ENCODE peak calls at places on chromosomes 12 and 14, in ten cellular contexts. G is left ventricle myocardium inferior, J is H9, E is transverse colon, D is MM.1S, W is heart right ventricle, C is esophagus squamous epithelium, F is cardiac muscle cell, H is aorta, Z is IMR-90. L is an unnamed sample.

GRCh38 chr14:104349950-104350349 is 211.6 kb downstream of the KIF26A start:
- DNase-seq in Z (no peak), J (no peak), E (peak; percentile 5), F (no peak), C (no peak), G (no peak), D (no peak), H (no peak), W (no peak), L (no peak)

GRCh38 chr12:79886917-79887519 is 47.9 kb downstream of the PPP1R12A start:
- DNase-seq in C (no peak), Z (peak; percentile 66), J (no peak), D (peak; percentile 63), W (no peak), G (no peak), H (no peak), E (no peak), F (peak; percentile 74), L (peak; percentile 52)

GRCh38 chr14:22791302-22791701 is 23.9 kb downstream of the SLC7A7 start:
- DNase-seq in E (no peak), J (no peak), F (peak; percentile 43), G (no peak), D (no peak), H (no peak), Z (peak; percentile 91), C (no peak), W (no peak), L (no peak)

GRCh38 chr12:108911915-108912314 is 32.0 kb downstream of the DAO start:
- DNase-seq in G (no peak), Z (no peak), W (no peak), D (no peak), C (no peak), E (no peak), H (no peak), F (no peak), J (no peak), L (no peak)

GRCh38 chr12:87685696-87686095 is 343.5 kb downstream of the C12orf50 start:
- DNase-seq in D (no peak), Z (no peak), E (no peak), H (no peak), C (no peak), G (no peak), F (no peak), W (no peak), J (no peak), L (no peak)

GRCh38 chr12:30599631-30600030 is 96.0 kb downstream of the IPO8 start:
- DNase-seq in Z (peak; percentile 39), F (no peak), D (no peak), C (no peak), W (no peak), E (no peak), G (no peak), J (no peak), H (no peak), L (no peak)

GRCh38 chr12:122837306-122838265 is 2.3 kb downstream of the HIP1R start:
- DNase-seq in G (no peak), J (no peak), E (peak; percentile 35), W (no peak), F (no peak), Z (no peak), C (no peak), H (no peak), D (no peak), L (peak; percentile 34)

GRCh38 chr12:52517888-52518287 is 2.3 kb downstream of the KRT5 start:
- DNase-seq in G (no peak), W (no peak), F (no peak), J (no peak), Z (no peak), E (no peak), H (no peak), D (no peak), C (no peak), L (no peak)

DNA sequence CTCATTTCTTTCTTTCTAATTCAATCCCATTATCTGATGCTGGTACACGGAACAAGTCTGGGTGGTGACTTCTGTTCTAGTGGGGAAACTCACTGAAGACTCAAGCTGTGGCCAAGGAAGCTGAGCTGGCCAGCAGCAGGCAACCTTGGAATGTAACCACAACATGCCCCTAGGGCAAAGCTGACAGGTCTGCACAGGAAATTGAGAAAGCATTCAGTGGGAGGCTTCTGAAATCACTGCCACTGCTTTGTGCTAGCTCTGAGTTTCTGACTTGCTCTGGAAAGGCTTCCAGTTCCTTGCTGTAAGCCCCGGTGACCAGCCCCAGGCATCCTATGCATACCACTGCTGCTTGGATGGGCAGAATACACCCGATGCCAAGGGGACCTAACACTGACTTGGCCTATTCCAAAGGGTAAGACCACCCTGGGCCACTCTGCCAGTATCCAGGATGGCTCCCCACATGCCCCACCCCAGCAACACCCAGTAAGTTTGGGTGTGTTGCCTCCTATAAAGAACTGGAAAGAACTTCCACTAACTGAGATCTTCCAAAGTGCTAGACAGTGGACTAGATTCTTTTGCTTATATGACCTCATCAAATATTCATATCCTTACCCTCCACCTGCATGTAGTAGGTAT is 84.5 kb upstream of the CDKN3 start:
- DNase-seq in Z (peak; percentile 85), C (no peak), J (peak; percentile 49), G (no peak), E (no peak), D (no peak), W (no peak), H (peak; percentile 54), F (peak; percentile 96), L (no peak)
- H3K27ac ChIP-seq in Z (no peak overlapping the region), C (peak overlapping the region; percentile 57), J (no peak overlapping the region), G (no peak overlapping the region), E (no peak overlapping the region), D (no peak overlapping the region), W (no peak overlapping the region), H (no peak overlapping the region), F (no peak overlapping the region), L (no peak overlapping the region)

DNA sequence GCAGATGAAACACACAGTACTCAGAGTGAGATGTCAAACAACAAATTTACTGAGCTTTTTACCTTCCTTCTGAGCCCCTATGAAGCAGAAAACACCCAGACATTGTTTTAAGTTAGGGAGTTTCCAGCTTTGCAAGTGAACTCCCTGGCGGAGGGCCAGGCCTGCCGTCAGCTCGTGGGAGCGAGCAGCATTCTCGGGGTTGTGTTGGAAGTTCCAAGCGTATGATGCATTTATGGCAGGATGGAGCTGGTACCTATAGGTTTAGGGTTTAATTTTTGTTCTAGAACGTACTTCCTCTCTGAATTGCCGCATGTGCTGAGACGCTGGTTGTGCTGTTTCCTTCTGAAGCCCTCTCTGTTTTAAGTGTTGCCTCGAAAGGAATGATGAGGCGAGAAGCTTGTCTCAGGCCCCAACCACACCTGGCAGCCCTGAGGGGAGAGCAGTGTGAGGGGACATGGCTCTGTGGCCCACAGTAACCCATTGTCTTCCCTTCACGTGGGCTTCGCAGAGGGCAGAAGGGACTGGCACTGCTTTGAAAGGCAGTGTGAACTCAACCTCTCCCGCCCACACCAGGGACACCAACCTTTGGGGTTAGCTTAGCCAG is 76.6 kb downstream of the SSPN start:
- DNase-seq in W (peak; percentile 81), F (peak; percentile 95), D (no peak), Z (peak; percentile 96), C (no peak), J (no peak), G (peak; percentile 82), E (peak; percentile 76), H (peak; percentile 91), L (no peak)
- H3K27ac ChIP-seq in W (no peak overlapping the region), F (no peak overlapping the region), D (no peak overlapping the region), Z (no peak overlapping the region), C (peak overlapping the region; percentile 4), J (no peak overlapping the region), G (peak overlapping the region; percentile 6), E (no peak overlapping the region), H (no peak overlapping the region), L (no peak overlapping the region)

GRCh38 chr14:99596071-99596627 is 7.9 kb downstream of the CCDC85C start:
- DNase-seq in D (no peak), F (no peak), H (no peak), G (no peak), J (no peak), C (no peak), W (no peak), Z (no peak), E (peak; percentile 61), L (no peak)

GRCh38 chr14:99595034-99595433 is 9.0 kb downstream of the CCDC85C start:
- DNase-seq in W (no peak), F (no peak), C (no peak), J (no peak), G (no peak), H (no peak), E (no peak), Z (no peak), D (peak; percentile 69), L (no peak)

GRCh38 chr14:99597911-99598600 is 6.0 kb downstream of the CCDC85C start:
- DNase-seq in W (no peak), D (no peak), G (no peak), H (no peak), C (no peak), Z (no peak), J (no peak), E (no peak), F (no peak), L (no peak)

GRCh38 chr14:99595524-99595923 is 8.5 kb downstream of the CCDC85C start:
- DNase-seq in F (no peak), E (no peak), Z (no peak), D (no peak), W (no peak), H (no peak), G (no peak), J (no peak), C (no peak), L (no peak)

DNA sequence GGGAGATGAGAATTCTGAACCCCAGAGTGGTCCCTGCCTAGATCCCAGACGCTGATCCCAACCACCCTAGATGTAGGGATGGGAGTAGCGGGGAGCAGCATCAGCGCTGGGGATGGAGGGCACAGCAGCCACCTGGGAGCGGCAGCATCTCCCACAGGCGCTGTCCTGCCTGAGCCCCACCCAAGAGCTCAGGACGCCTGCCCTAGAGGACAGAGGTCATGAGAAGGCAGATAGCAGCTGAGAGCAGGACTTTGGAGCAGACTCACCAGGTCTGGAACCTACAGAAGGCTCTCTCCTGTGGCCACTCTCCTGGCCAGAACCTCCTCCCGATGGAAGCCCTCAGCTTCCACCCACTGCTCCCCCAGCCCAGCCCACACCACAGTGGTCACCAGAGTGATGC is 7.2 kb downstream of the CCDC85C start:
- DNase-seq in H (no peak), E (peak; percentile 71), D (no peak), C (no peak), F (no peak), Z (no peak), W (no peak), G (no peak), J (no peak), L (no peak)
- H3K27ac ChIP-seq in H (no peak overlapping the region), E (peak overlapping the region; percentile 90), D (no peak overlapping the region), C (peak overlapping the region; percentile 67), F (no peak overlapping the region), Z (no peak overlapping the region), W (peak overlapping the region; percentile 59), G (peak overlapping the region; percentile 93), J (no peak overlapping the region), L (no peak overlapping the region)

DNA sequence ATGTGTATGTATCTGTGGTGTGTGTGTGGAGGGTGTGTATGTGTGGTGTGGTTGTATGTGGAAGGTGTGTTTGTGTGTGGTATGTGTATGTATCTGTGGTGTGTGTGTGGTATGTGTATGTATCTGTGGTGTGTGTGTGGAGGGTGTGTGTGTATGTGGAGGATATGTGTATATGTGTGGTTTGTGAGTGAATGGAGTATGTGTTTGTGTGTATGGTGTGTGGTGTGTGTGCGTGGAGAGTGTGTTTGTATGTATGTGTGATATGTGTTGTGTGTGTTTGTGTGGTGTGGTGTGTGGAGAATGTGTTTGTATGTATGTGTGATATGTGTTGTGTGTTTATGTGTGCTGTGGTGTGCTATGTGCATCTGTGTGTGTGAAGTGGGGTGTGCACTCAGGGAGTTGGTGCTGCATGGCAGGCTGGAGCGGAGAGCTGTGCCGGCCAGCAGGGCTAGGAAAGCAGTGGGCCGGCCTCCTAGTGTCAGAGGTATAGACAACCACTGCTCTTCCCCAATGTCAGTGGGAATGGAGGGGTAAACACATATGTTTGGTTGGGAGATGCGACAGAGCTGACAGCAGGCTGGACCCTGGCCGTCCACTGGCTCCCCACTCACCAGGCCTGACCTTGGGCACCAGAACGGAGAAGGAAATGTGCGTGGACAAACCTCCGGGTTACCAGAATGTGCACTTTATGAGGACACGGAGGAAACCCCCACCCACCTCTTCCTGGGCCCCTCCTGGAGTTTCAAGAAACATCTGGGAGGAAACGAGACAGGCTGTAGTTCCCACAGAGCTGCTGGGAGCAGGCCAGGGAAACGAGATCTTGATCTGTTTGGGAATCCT is 60.7 kb downstream of the CLMN start:
- DNase-seq in F (peak; percentile 24), E (no peak), H (no peak), G (no peak), D (no peak), C (no peak), J (no peak), Z (no peak), W (no peak), L (no peak)
- H3K27ac ChIP-seq in F (no peak overlapping the region), E (no peak overlapping the region), H (no peak overlapping the region), G (peak overlapping the region; percentile 75), D (no peak overlapping the region), C (no peak overlapping the region), J (no peak overlapping the region), Z (no peak overlapping the region), W (peak overlapping the region; percentile 57), L (peak overlapping the region; percentile 1)

L was measured in OCI-LY7.